ENCODE peak calls at places on chromosomes 7 and 10, in four cellular contexts. One of them, this sample, is unnamed.

GRCh38 chr10:11242443-11243386 is 225.0 kb downstream of the CELF2 start:
- DNase-seq in naive B cell: peak
- DNase-seq in M059J: peak
- DNase-seq in germinal center: peak
- DNase-seq in this sample: no peak

GRCh38 chr7:157019718-157020451 is 9.4 kb upstream of the MNX1 start:
- DNase-seq in germinal center: no peak
- DNase-seq in naive B cell: no peak
- DNase-seq in M059J: no peak
- DNase-seq in this sample: no peak

GRCh38 chr7:155377837-155378579 is 79.9 kb upstream of the EN2 start:
- DNase-seq in naive B cell: no peak
- DNase-seq in germinal center: no peak
- DNase-seq in M059J: no peak
- DNase-seq in this sample: no peak

GRCh38 chr7:92723978-92724377 is 112.4 kb downstream of the CDK6 start:
- DNase-seq in germinal center: no peak
- DNase-seq in naive B cell: no peak
- DNase-seq in M059J: no peak
- DNase-seq in this sample: no peak

GRCh38 chr7:158442260-158442659 is 145.4 kb downstream of the PTPRN2 start:
- DNase-seq in germinal center: no peak
- DNase-seq in M059J: peak
- DNase-seq in naive B cell: no peak
- DNase-seq in this sample: no peak

GRCh38 chr7:5621776-5622175 is 159.7 kb downstream of the RNF216 start:
- DNase-seq in naive B cell: no peak
- DNase-seq in M059J: no peak
- DNase-seq in germinal center: no peak
- DNase-seq in this sample: no peak

GRCh38 chr7:125136755-125137547 is 207.3 kb upstream of the POT1 start:
- DNase-seq in M059J: no peak
- DNase-seq in germinal center: no peak
- DNase-seq in naive B cell: no peak
- DNase-seq in this sample: no peak

GRCh38 chr10:79266543-79267312 is 80.5 kb upstream of the PPIF start:
- DNase-seq in naive B cell: no peak
- DNase-seq in germinal center: peak
- DNase-seq in M059J: peak
- DNase-seq in this sample: no peak

GRCh38 chr10:114605155-114605797 is 52.8 kb downstream of the ABLIM1 start:
- DNase-seq in M059J: no peak
- DNase-seq in naive B cell: no peak
- DNase-seq in germinal center: no peak
- DNase-seq in this sample: no peak